ENCODE peak calls at places on chromosome 5, in five cellular contexts. E, U, T, V and A are unnamed samples.

GRCh38 chr5:113150221-113150620 is 173.6 kb downstream of the DCP2 start:
- DNase-seq in E (no peak), U (no peak), T (no peak), V (no peak), A (no peak)

GRCh38 chr5:157989296-157989695 is 130.4 kb upstream of the CLINT1 start:
- DNase-seq in E (no peak), U (no peak), T (no peak), V (no peak), A (no peak)

GRCh38 chr5:14925326-14925725 is 53.7 kb upstream of the ANKH start:
- DNase-seq in E (no peak), U (no peak), T (no peak), V (no peak), A (no peak)

GRCh38 chr5:132074772-132075718 is 1.5 kb downstream of the CSF2 start:
- DNase-seq in E (peak; percentile 16), U (no peak), T (no peak), V (no peak), A (no peak)

GRCh38 chr5:93151121-93151520 is 429.9 kb downstream of the NR2F1-AS1 start:
- DNase-seq in E (no peak), U (no peak), T (no peak), V (no peak), A (no peak)

GRCh38 chr5:456351-457194 is 13.6 kb downstream of the EXOC3 start:
- DNase-seq in E (no peak), U (no peak), T (no peak), V (peak; percentile 4), A (no peak)

GRCh38 chr5:122429545-122430327 is 117.7 kb downstream of the SNCAIP start:
- DNase-seq in E (peak; percentile 83), U (no peak), T (no peak), V (no peak), A (no peak)

GRCh38 chr5:40089269-40089668 is 590.4 kb upstream of the PTGER4 start:
- DNase-seq in E (peak; percentile 55), U (no peak), T (no peak), V (no peak), A (no peak)

GRCh38 chr5:61806491-61807020 is 474.5 kb downstream of the ZSWIM6 start:
- DNase-seq in E (no peak), U (no peak), T (no peak), V (no peak), A (no peak)

GRCh38 chr5:56668996-56669395 is 146.4 kb upstream of the MAP3K1 start:
- DNase-seq in E (no peak), U (no peak), T (no peak), V (no peak), A (no peak)

DNA sequence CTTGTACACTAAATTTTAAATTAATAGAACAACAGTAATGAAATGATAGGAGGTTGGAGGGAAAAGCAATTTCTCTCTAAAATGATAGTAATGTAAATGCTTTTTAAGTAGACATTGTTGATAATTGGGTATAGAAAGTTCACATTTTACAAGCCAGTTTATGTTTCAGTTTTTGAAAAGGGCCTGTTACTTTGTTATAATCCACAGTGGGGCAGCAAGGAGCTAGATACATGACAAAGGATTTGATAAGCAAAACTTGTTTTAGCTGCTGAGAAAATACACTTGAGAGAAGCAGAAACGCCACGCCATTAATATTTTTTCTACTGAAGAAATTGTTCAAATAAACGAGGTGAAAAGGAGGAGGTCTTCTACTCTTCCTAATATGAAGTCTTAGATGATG is 30.2 kb downstream of the SREK1 start:
- DNase-seq in E (no peak), U (no peak), T (no peak), V (no peak), A (no peak)
- TF ChIP-seq CTCF in E (peak; percentile 35), U (no peak), T (peak; percentile 12), V (peak; percentile 24), A (no peak)

DNA sequence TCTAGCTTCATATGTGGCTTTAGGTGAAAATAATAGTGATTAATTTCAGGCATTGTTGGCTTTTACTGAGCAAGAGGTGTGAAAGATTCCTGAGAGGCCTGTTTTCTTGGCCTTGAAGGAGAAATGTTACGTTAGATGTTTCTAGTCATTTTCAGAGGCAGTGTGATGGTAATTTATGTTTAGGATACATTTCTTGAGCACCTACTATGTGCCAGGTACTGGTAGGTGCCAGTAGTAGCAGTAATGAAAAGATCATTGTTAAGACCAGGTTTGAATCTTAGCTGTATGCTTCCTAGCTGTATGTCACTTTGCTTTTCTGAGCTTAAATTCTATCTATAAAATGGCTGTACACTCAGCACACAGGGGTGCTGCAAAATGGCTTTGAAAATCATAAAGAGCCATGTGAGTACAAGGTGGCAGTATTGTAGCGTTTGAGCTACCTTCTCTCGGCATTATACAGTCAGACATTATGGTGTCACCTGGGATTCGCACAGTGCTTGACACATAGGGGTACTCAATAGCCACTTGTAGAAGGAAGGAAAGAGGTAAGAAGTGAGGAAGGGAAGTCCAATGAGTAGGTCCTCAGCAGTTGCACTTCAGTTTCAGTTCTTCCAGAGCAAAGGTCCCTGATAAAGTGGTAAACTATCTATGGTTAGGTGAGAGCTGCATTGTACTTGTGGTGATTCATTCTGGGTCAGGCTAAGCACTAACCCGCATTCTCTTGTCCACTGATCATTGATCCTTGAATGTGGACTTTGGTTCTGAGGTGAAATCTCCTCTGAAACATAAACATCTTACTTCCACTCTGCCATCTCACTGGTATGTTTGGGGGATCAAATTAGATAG is 166.5 kb upstream of the NR3C1 start:
- DNase-seq in E (no peak), U (no peak), T (no peak), V (no peak), A (no peak)
- TF ChIP-seq CTCF in E (no peak), U (no peak), T (no peak), V (no peak), A (no peak)

DNA sequence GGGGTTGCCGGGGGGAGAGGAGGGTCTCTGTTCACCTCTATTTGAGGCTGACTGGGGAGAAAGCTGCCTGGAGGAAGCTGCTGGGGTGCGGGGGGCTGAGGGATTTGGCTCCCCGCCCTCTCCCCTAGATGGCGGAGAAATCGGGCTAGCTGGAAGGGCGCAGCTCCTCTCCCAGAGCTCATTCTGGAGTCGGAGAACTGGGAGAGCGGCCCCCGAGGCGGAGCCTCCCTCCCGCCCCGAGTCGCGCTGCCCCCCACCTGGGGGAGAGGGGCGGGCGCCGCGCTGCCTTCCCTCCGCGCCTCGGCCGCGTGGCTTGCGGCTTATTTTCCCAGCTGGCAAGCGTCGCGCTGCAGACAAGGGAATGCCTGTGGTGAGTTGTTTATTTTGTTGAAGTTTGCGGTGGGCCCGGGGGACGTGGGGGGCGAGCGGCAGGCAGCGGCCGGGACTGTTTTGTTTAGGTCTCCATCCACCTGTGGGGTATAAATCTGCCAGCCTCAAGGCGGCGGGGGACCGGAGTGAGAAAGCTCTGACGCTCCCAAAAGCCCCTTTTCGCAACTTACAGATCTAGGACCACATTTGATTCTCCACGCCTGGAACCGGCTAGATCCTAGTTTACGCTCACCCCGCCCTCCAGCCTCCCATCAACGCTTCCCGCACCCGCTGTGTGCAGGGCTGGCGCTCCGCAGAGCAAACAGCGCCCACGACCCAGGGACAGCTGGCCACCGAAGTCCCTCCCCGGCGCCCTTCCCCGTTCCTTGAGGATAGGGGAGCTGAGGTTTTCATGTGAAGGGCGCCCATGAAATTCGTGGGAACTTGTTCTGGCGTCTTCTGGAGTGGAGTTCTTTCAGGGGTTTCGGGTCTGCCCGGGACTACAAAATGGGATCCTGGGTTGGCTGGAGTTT is 4.0 kb upstream of the RGMB start:
- DNase-seq in E (peak; percentile 77), U (no peak), T (no peak), V (peak; percentile 49), A (peak; percentile 68)
- TF ChIP-seq CTCF in E (no peak), U (no peak), T (no peak), V (no peak), A (peak; percentile 40)

GRCh38 chr5:159775890-159776289 is 140.4 kb upstream of the ADRA1B start:
- DNase-seq in E (no peak), U (no peak), T (no peak), V (no peak), A (no peak)

GRCh38 chr5:159777049-159777448 is 139.2 kb upstream of the ADRA1B start:
- DNase-seq in E (no peak), U (no peak), T (no peak), V (no peak), A (no peak)

GRCh38 chr5:159774476-159775031 is 141.7 kb upstream of the ADRA1B start:
- DNase-seq in E (peak; percentile 59), U (no peak), T (no peak), V (no peak), A (no peak)

GRCh38 chr5:159772698-159773061 is 143.6 kb upstream of the ADRA1B start:
- DNase-seq in E (no peak), U (no peak), T (no peak), V (no peak), A (no peak)

DNA sequence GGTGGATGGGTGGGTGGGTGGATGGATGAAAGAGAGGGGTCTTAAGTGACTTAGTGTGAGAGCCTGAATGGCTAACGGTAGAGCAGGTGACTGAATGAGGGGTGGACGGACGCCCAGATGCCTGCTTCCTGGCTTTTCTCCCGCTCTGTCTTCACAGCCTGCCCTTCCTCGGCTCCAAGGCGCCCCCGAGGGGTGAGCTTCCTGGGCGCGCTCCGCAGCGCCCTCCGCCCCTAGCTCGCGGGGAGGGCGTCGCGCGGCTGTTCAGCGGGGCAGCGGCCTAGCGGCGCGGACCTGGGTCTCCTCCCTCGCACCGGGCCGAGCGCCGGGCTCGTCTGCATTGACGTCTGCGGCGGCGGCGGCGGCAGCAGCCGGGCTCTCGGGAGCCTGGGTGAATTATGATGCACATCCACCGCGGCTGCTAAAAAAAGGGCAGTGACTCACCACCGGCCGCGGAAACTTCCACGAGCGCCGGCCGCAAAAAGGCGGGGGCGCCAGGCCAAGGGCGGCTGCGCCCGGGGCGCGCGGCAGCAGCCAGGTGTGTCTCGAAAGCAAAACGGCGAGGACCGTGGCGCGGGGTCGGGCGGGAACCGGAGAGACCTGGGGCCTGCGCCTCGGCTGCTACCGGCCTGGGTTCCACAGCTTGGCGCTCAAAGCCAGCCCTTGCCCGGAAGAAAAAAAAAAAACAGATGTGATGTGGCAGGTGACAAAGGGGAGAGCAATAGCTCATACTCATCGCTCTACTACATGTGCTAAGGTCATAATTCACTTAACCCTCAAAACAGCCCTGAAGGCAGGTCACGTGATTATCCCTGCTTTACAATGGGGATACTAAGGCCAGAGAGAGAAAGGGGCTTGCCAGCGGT is 143.0 kb upstream of the ADRA1B start:
- DNase-seq in E (peak; percentile 83), U (peak; percentile 60), T (no peak), V (peak; percentile 60), A (peak; percentile 30)
- TF ChIP-seq CTCF in E (peak; percentile 50), U (no peak), T (no peak), V (no peak), A (no peak)

DNA sequence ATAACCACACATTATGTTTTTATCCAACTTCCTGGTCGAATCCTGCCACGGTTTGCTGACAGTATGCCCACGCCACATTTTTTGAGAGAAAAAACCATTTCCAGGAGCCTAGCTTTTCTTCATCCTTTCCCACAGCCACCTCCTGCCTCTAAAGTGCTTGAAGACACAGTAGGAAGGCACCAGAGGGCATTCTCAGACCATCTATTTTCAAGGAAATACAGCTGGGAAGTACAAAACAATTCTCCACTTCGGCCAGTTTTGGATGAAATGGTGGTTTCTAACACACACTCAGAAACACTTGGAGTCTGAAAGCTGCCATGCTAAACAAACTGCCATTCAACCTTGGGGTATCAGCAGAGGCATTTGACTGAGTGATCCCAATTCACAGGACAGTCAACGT is 86.3 kb upstream of the RPS23 start:
- DNase-seq in E (peak; percentile 48), U (no peak), T (no peak), V (no peak), A (no peak)
- TF ChIP-seq CTCF in E (peak; percentile 55), U (no peak), T (peak; percentile 8), V (peak; percentile 23), A (peak; percentile 21)